ENCODE peak calls at places on chromosomes 7 and 10, in eight cellular contexts. H is NCI-H345, K is SW480, E is posterior vena cava, V is D341Med, U is right lobe of liver, T is endothelial cell, Q is neural crest cell. O is an unnamed sample.

GRCh38 chr7:44293561-44294324 is 31.7 kb downstream of the CAMK2B start:
- DNase-seq in U (peak), T (peak), E (peak), Q (no peak), V (peak), H (no peak), K (no peak), O (no peak)

GRCh38 chr7:29613100-29613499 is 49.5 kb downstream of the PRR15 start:
- DNase-seq in K (no peak), H (no peak), E (no peak), Q (no peak), U (no peak), V (no peak), T (no peak), O (no peak)

GRCh38 chr10:43407148-43407575 is 1.8 kb downstream of the HNRNPF start:
- DNase-seq in K (no peak), H (peak), Q (peak), T (peak), U (peak), V (peak), E (peak), O (no peak)

GRCh38 chr7:135713836-135714470 is 14.0 kb downstream of the SLC13A4 start:
- DNase-seq in U (no peak), E (no peak), K (no peak), V (no peak), H (no peak), Q (no peak), T (no peak), O (no peak)

GRCh38 chr10:116688241-116688711 is 54.1 kb downstream of the HSPA12A start:
- DNase-seq in H (no peak), V (no peak), U (no peak), E (peak), T (no peak), Q (no peak), K (no peak), O (no peak)

GRCh38 chr7:50826371-50827172 is 43.9 kb upstream of the GRB10 start:
- DNase-seq in Q (no peak), K (peak), E (no peak), V (no peak), H (no peak), U (no peak), T (no peak), O (peak)

GRCh38 chr7:1765336-1765735 is 95.3 kb downstream of the ELFN1 start:
- DNase-seq in U (no peak), K (no peak), V (no peak), E (peak), H (no peak), Q (no peak), T (no peak), O (no peak)

GRCh38 chr10:23096814-23097549 is 1.6 kb downstream of the MSRB2 start:
- DNase-seq in K (no peak), V (no peak), H (peak), U (no peak), T (no peak), Q (no peak), E (no peak), O (no peak)

GRCh38 chr10:103480521-103480920 is 1.5 kb upstream of the CALHM3 start:
- DNase-seq in T (no peak), H (no peak), V (no peak), K (no peak), Q (no peak), E (no peak), U (no peak), O (no peak)